ENCODE peak calls at places on chromosomes 5 and 9, in eight cellular contexts. N is ELR; Y is type B pancreatic cell; R is stimulated activated CD4-positive, alpha-beta T cell treated with anti-CD3 and anti-CD28 coated beads, TNF-alpha, amount 100 ng/mL, for 1 hour; Q is SW 1271; G is PC-9; P is BJ; S is heart right ventricle. J is an unnamed sample.

GRCh38 chr5:148957591-148958202 is 105.2 kb downstream of the SH3TC2 start:
- DNase-seq in N (peak; percentile 75), Y (no peak), R (peak; percentile 18), Q (peak; percentile 19), G (peak; percentile 45), P (no peak), S (no peak), J (no peak)

GRCh38 chr5:44885903-44886302 is 77.2 kb downstream of the MRPS30 start:
- DNase-seq in N (peak; percentile 59), Y (no peak), R (no peak), Q (no peak), G (no peak), P (no peak), S (no peak), J (no peak)

GRCh38 chr5:58348996-58349728 is 110.7 kb downstream of the PLK2 start:
- DNase-seq in N (peak; percentile 67), Y (no peak), R (no peak), Q (no peak), G (no peak), P (no peak), S (no peak), J (no peak)

GRCh38 chr9:1052119-1052907 is 2.2 kb downstream of the DMRT2 start:
- DNase-seq in N (no peak), Y (no peak), R (no peak), Q (no peak), G (no peak), P (no peak), S (no peak), J (no peak)

GRCh38 chr5:176654856-176655255 is 7.6 kb downstream of the TSPAN17 start:
- DNase-seq in N (no peak), Y (no peak), R (no peak), Q (no peak), G (no peak), P (no peak), S (no peak), J (no peak)

GRCh38 chr9:121975801-121976277 is 117.3 kb downstream of the TTLL11 start:
- DNase-seq in N (peak; percentile 47), Y (no peak), R (no peak), Q (no peak), G (no peak), P (no peak), S (no peak), J (no peak)

GRCh38 chr5:10268100-10268499 is 18.0 kb downstream of the CCT5 start:
- DNase-seq in N (no peak), Y (no peak), R (no peak), Q (no peak), G (no peak), P (no peak), S (no peak), J (no peak)

GRCh38 chr5:1335540-1336095 is 9.3 kb downstream of the CLPTM1L start:
- DNase-seq in N (no peak), Y (no peak), R (no peak), Q (no peak), G (no peak), P (no peak), S (no peak), J (no peak)

GRCh38 chr5:148454576-148454975 is 70.8 kb downstream of the FBXO38 start:
- DNase-seq in N (no peak), Y (no peak), R (no peak), Q (no peak), G (no peak), P (no peak), S (no peak), J (no peak)

GRCh38 chr5:124239572-124239971 is 506.9 kb downstream of the ZNF608 start:
- DNase-seq in N (no peak), Y (no peak), R (no peak), Q (no peak), G (no peak), P (no peak), S (no peak), J (no peak)

GRCh38 chr5:151451626-151452520 is 4.5 kb downstream of the SLC36A1 start:
- DNase-seq in N (peak; percentile 71), Y (no peak), R (no peak), Q (no peak), G (no peak), P (no peak), S (no peak), J (no peak)

GRCh38 chr9:22382331-22382730 is 64.3 kb upstream of the DMRTA1 start:
- DNase-seq in N (no peak), Y (no peak), R (no peak), Q (no peak), G (no peak), P (no peak), S (no peak), J (no peak)

GRCh38 chr9:98066235-98066634 is 9.7 kb downstream of the NANS start:
- DNase-seq in N (no peak), Y (no peak), R (no peak), Q (no peak), G (no peak), P (no peak), S (no peak), J (no peak)

GRCh38 chr9:84990416-84990815 is 320.9 kb downstream of the NTRK2 start:
- DNase-seq in N (no peak), Y (no peak), R (no peak), Q (no peak), G (no peak), P (no peak), S (no peak), J (no peak)

GRCh38 chr9:117405950-117406705 is 8.7 kb downstream of the ASTN2 start:
- DNase-seq in N (no peak), Y (no peak), R (no peak), Q (no peak), G (no peak), P (no peak), S (no peak), J (no peak)

GRCh38 chr9:122327175-122327574 is 43.6 kb upstream of the PTGS1 start:
- DNase-seq in N (no peak), Y (no peak), R (no peak), Q (no peak), G (no peak), P (no peak), S (no peak), J (no peak)

GRCh38 chr5:150044712-150045111 is 41.6 kb downstream of the CSF1R start:
- DNase-seq in N (no peak), Y (no peak), R (no peak), Q (no peak), G (no peak), P (no peak), S (no peak), J (no peak)

GRCh38 chr5:71874521-71874920 is 155.4 kb downstream of the CARTPT start:
- DNase-seq in N (no peak), Y (no peak), R (no peak), Q (no peak), G (no peak), P (no peak), S (no peak), J (no peak)

GRCh38 chr9:17906204-17906840 is 327.5 kb downstream of the SH3GL2 start:
- DNase-seq in N (no peak), Y (peak; percentile 69), R (no peak), Q (no peak), G (no peak), P (no peak), S (no peak), J (no peak)

GRCh38 chr5:172852490-172853354 is 18.7 kb downstream of the ERGIC1 start:
- DNase-seq in N (no peak), Y (no peak), R (no peak), Q (no peak), G (no peak), P (no peak), S (no peak), J (no peak)

GRCh38 chr5:1948663-1949191 is 66.0 kb upstream of the IRX4 start:
- DNase-seq in N (no peak), Y (no peak), R (no peak), Q (no peak), G (no peak), P (no peak), S (peak; percentile 72), J (no peak)

GRCh38 chr9:93223241-93224180 is 39.6 kb downstream of the WNK2 start:
- DNase-seq in N (peak; percentile 73), Y (no peak), R (no peak), Q (no peak), G (peak; percentile 97), P (peak; percentile 20), S (peak; percentile 45), J (no peak)

GRCh38 chr5:126438871-126439270 is 15.7 kb downstream of the GRAMD2B start:
- DNase-seq in N (no peak), Y (no peak), R (no peak), Q (no peak), G (no peak), P (no peak), S (no peak), J (no peak)

GRCh38 chr9:7033611-7034010 is 275.8 kb downstream of the KDM4C start:
- DNase-seq in N (no peak), Y (no peak), R (no peak), Q (no peak), G (no peak), P (no peak), S (no peak), J (no peak)

GRCh38 chr5:110376281-110376916 is 350.1 kb downstream of the TMEM232 start:
- DNase-seq in N (peak; percentile 3), Y (no peak), R (no peak), Q (no peak), G (no peak), P (peak; percentile 76), S (no peak), J (no peak)

J was measured in activated CD4-positive, CD25-positive, alpha-beta regulatory T cell.